ENCODE peak calls at places on chromosomes 13 and 19, in seven cellular contexts. One of them, this sample, is unnamed.

GRCh38 chr13:110677731-110678545 is 28.0 kb downstream of the CARS2 start:
- DNase-seq in heart left ventricle: no peak
- DNase-seq in GM20000: no peak
- DNase-seq in HL-60: no peak
- DNase-seq in mesothelial cell of epicardium: no peak
- DNase-seq in AG09309: peak
- DNase-seq in AG09319: no peak
- DNase-seq in this sample: no peak

GRCh38 chr13:20943519-20944012 is 41.0 kb upstream of the XPO4 start:
- DNase-seq in heart left ventricle: peak
- DNase-seq in GM20000: peak
- DNase-seq in HL-60: peak
- DNase-seq in mesothelial cell of epicardium: peak
- DNase-seq in AG09309: peak
- DNase-seq in AG09319: peak
- DNase-seq in this sample: peak

GRCh38 chr13:81172603-81173002 is 831.7 kb upstream of the SPRY2 start:
- DNase-seq in heart left ventricle: no peak
- DNase-seq in GM20000: no peak
- DNase-seq in HL-60: no peak
- DNase-seq in mesothelial cell of epicardium: no peak
- DNase-seq in AG09309: no peak
- DNase-seq in AG09319: no peak
- DNase-seq in this sample: no peak

GRCh38 chr13:45615501-45616101 is at the start of gene ERICH6B:
- DNase-seq in heart left ventricle: no peak
- DNase-seq in GM20000: no peak
- DNase-seq in HL-60: peak
- DNase-seq in mesothelial cell of epicardium: peak
- DNase-seq in AG09309: no peak
- DNase-seq in AG09319: no peak
- DNase-seq in this sample: no peak

GRCh38 chr13:99981115-99982020 is at the start of gene ZIC2:
- DNase-seq in heart left ventricle: no peak
- DNase-seq in GM20000: no peak
- DNase-seq in HL-60: no peak
- DNase-seq in mesothelial cell of epicardium: peak
- DNase-seq in AG09309: no peak
- DNase-seq in AG09319: no peak
- DNase-seq in this sample: no peak

GRCh38 chr13:99642006-99642405 is 140.7 kb downstream of the TM9SF2 start:
- DNase-seq in heart left ventricle: no peak
- DNase-seq in GM20000: no peak
- DNase-seq in HL-60: no peak
- DNase-seq in mesothelial cell of epicardium: no peak
- DNase-seq in AG09309: no peak
- DNase-seq in AG09319: no peak
- DNase-seq in this sample: no peak

GRCh38 chr19:15243236-15243957 is 11.1 kb upstream of the EPHX3 start:
- DNase-seq in heart left ventricle: no peak
- DNase-seq in GM20000: no peak
- DNase-seq in HL-60: no peak
- DNase-seq in mesothelial cell of epicardium: no peak
- DNase-seq in AG09309: no peak
- DNase-seq in AG09319: no peak
- DNase-seq in this sample: no peak

GRCh38 chr19:2231621-2232221 is 4.4 kb downstream of the PLEKHJ1 start:
- DNase-seq in heart left ventricle: no peak
- DNase-seq in GM20000: no peak
- DNase-seq in HL-60: no peak
- DNase-seq in mesothelial cell of epicardium: no peak
- DNase-seq in AG09309: no peak
- DNase-seq in AG09319: no peak
- DNase-seq in this sample: no peak

GRCh38 chr13:29754486-29754806 is 96.0 kb downstream of the UBL3 start:
- DNase-seq in heart left ventricle: no peak
- DNase-seq in GM20000: no peak
- DNase-seq in HL-60: no peak
- DNase-seq in mesothelial cell of epicardium: no peak
- DNase-seq in AG09309: no peak
- DNase-seq in AG09319: no peak
- DNase-seq in this sample: no peak

GRCh38 chr13:112722433-112723250 is 32.8 kb downstream of the ATP11A start:
- DNase-seq in heart left ventricle: peak
- DNase-seq in GM20000: no peak
- DNase-seq in HL-60: no peak
- DNase-seq in mesothelial cell of epicardium: peak
- DNase-seq in AG09309: peak
- DNase-seq in AG09319: no peak
- DNase-seq in this sample: no peak

GRCh38 chr19:9565900-9566705 is 18.2 kb downstream of the ZNF121 start:
- DNase-seq in heart left ventricle: no peak
- DNase-seq in GM20000: no peak
- DNase-seq in HL-60: no peak
- DNase-seq in mesothelial cell of epicardium: no peak
- DNase-seq in AG09309: no peak
- DNase-seq in AG09319: no peak
- DNase-seq in this sample: no peak

GRCh38 chr13:50611117-50611781 is 232.2 kb downstream of the DLEU7 start:
- DNase-seq in heart left ventricle: no peak
- DNase-seq in GM20000: no peak
- DNase-seq in HL-60: no peak
- DNase-seq in mesothelial cell of epicardium: no peak
- DNase-seq in AG09309: no peak
- DNase-seq in AG09319: no peak
- DNase-seq in this sample: no peak

GRCh38 chr19:44677019-44677809 is 5.9 kb downstream of the CEACAM19 start:
- DNase-seq in heart left ventricle: no peak
- DNase-seq in GM20000: no peak
- DNase-seq in HL-60: no peak
- DNase-seq in mesothelial cell of epicardium: no peak
- DNase-seq in AG09309: no peak
- DNase-seq in AG09319: no peak
- DNase-seq in this sample: no peak

GRCh38 chr13:97967948-97968347 is 14.5 kb downstream of the IPO5 start:
- DNase-seq in heart left ventricle: no peak
- DNase-seq in GM20000: no peak
- DNase-seq in HL-60: no peak
- DNase-seq in mesothelial cell of epicardium: no peak
- DNase-seq in AG09309: no peak
- DNase-seq in AG09319: no peak
- DNase-seq in this sample: no peak

GRCh38 chr19:39765091-39766076 is 13.3 kb upstream of the LEUTX start:
- DNase-seq in heart left ventricle: peak
- DNase-seq in GM20000: no peak
- DNase-seq in HL-60: peak
- DNase-seq in mesothelial cell of epicardium: peak
- DNase-seq in AG09309: no peak
- DNase-seq in AG09319: no peak
- DNase-seq in this sample: no peak

GRCh38 chr19:29364224-29364726 is 151.3 kb upstream of the UQCRFS1 start:
- DNase-seq in heart left ventricle: no peak
- DNase-seq in GM20000: no peak
- DNase-seq in HL-60: no peak
- DNase-seq in mesothelial cell of epicardium: no peak
- DNase-seq in AG09309: no peak
- DNase-seq in AG09319: no peak
- DNase-seq in this sample: no peak

DNA sequence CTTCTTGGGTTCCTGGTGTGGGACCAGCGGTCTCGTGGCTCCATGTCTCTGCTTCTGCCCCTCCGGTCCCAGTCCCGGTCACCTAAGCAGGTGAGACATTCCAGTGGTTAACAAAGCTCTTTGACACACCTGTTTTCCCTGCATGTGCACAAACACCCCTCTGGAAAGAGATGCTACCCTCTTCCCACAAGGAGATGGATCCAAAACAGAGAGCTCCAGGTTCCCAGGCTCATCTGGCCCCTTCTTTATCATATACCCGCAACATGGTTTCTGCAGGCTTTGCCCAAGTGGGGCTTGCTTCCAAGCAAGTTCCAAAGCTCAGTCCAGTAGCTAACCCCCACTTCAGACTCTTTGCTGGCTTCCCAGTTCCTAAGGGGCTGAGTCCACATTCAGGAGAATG is 17.8 kb downstream of the PEG3 start:
- DNase-seq in heart left ventricle: no peak
- DNase-seq in GM20000: no peak
- DNase-seq in HL-60: no peak
- DNase-seq in mesothelial cell of epicardium: no peak
- DNase-seq in AG09309: no peak
- DNase-seq in AG09319: no peak
- DNase-seq in this sample: no peak
- TF ChIP-seq CTCF in heart left ventricle: no peak
- TF ChIP-seq CTCF in GM20000: no peak
- TF ChIP-seq CTCF in HL-60: no peak
- TF ChIP-seq CTCF in mesothelial cell of epicardium: no peak
- TF ChIP-seq CTCF in AG09309: no peak
- TF ChIP-seq CTCF in AG09319: no peak
- TF ChIP-seq CTCF in this sample: no peak

DNA sequence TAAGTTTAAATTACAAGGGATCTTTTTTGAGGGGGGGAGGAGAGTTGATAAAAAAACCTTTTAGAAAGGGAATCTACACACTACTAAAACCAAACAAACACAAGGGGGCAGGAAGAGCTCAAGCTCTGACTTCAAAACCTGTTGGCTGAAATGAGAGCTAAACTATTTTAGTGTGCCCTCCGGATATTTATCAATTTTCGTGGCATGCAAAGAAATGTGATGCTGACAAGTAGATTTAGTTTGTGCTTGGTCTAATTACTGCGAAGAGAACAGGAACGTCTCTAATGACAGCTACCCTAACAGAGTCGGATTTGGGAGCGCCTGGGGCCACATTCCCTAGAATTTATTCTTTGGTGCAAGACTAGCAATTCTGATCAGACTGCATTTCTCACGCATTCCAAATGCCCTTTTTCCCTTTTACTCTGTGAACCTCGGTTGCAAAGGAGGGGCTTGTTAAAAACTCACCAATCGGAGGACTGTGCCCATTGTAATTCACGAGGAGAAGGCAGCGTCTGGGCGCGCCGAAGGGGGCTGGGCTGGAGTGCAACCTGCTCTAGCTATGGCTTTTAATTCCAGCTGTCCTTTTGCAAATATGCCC is 804 bp upstream of the FREM2 start:
- DNase-seq in heart left ventricle: no peak
- DNase-seq in GM20000: no peak
- DNase-seq in HL-60: no peak
- DNase-seq in mesothelial cell of epicardium: peak
- DNase-seq in AG09309: no peak
- DNase-seq in AG09319: no peak
- DNase-seq in this sample: no peak
- TF ChIP-seq CTCF in heart left ventricle: peak
- TF ChIP-seq CTCF in GM20000: no peak
- TF ChIP-seq CTCF in HL-60: no peak
- TF ChIP-seq CTCF in mesothelial cell of epicardium: peak
- TF ChIP-seq CTCF in AG09309: no peak
- TF ChIP-seq CTCF in AG09319: peak
- TF ChIP-seq CTCF in this sample: no peak

DNA sequence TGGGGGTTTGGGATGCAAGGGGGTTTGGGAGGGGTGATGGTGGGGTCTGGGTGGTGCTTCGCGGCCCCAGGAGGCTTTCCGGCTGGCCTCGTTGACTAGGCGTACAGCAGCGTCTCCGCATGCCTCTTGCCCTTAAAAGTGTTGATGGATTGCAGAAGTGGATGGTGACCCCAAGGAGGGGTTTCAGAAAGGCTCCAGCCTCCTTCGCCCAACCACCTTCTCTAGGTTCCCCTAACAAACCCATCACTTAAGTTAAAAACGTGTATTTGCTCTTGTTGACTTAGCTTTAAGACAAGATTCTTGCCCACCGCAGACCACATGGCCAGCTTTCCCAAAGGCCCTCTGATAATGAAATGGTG is 8.1 kb upstream of the TSHZ3 start:
- DNase-seq in heart left ventricle: no peak
- DNase-seq in GM20000: no peak
- DNase-seq in HL-60: no peak
- DNase-seq in mesothelial cell of epicardium: no peak
- DNase-seq in AG09309: no peak
- DNase-seq in AG09319: no peak
- DNase-seq in this sample: no peak
- TF ChIP-seq CTCF in heart left ventricle: peak
- TF ChIP-seq CTCF in GM20000: no peak
- TF ChIP-seq CTCF in HL-60: no peak
- TF ChIP-seq CTCF in mesothelial cell of epicardium: no peak
- TF ChIP-seq CTCF in AG09309: no peak
- TF ChIP-seq CTCF in AG09319: no peak
- TF ChIP-seq CTCF in this sample: peak

DNA sequence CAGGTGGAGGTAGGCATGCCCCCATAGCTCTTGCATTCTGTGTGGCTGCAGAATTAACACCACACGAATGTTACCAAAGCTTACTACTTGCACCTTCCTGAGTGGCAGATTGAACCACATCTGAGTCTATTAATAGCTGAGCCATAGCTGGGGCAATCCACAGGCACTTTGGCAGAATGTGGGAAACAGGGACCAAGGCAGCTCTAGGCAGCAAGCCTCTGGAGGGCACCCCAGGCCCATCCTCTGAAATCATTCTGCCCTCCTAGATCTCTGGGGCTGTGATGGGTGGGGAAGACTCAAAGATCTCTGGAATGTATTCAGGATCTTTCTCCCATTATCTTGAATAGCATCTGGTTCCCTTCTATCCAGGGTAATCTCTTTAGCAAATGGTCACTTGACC is 139.3 kb downstream of the TNFRSF19 start:
- DNase-seq in heart left ventricle: no peak
- DNase-seq in GM20000: no peak
- DNase-seq in HL-60: no peak
- DNase-seq in mesothelial cell of epicardium: no peak
- DNase-seq in AG09309: no peak
- DNase-seq in AG09319: no peak
- DNase-seq in this sample: no peak
- TF ChIP-seq CTCF in heart left ventricle: peak
- TF ChIP-seq CTCF in GM20000: no peak
- TF ChIP-seq CTCF in HL-60: no peak
- TF ChIP-seq CTCF in mesothelial cell of epicardium: no peak
- TF ChIP-seq CTCF in AG09309: peak
- TF ChIP-seq CTCF in AG09319: peak
- TF ChIP-seq CTCF in this sample: no peak

DNA sequence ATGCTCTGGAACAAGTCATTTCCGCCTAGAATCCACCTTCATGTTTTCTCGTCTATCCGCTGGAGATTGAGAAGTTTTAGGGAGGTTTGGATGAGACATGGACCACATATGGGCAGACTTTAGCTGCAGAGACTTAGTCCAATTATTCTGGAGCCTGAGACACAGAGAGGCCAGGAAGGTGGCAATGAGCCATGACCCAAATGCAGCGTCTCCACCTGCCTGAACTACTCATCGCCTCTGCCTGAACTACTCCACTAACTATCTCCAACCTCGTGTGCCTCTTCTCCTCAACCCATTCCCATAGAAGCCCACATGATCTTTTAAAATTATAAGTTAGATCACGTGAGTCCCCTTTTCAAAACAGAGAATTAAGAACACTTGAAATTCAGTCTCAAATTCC is 5.6 kb downstream of the PLEKHA4 start:
- DNase-seq in heart left ventricle: no peak
- DNase-seq in GM20000: no peak
- DNase-seq in HL-60: no peak
- DNase-seq in mesothelial cell of epicardium: no peak
- DNase-seq in AG09309: no peak
- DNase-seq in AG09319: no peak
- DNase-seq in this sample: no peak
- TF ChIP-seq CTCF in heart left ventricle: no peak
- TF ChIP-seq CTCF in GM20000: no peak
- TF ChIP-seq CTCF in HL-60: no peak
- TF ChIP-seq CTCF in mesothelial cell of epicardium: no peak
- TF ChIP-seq CTCF in AG09309: no peak
- TF ChIP-seq CTCF in AG09319: no peak
- TF ChIP-seq CTCF in this sample: no peak